ENCODE peak calls at places on chromosomes 1 and 21, in four cellular contexts. L is stimulated activated CD4-positive, alpha-beta T cell treated with anti-CD3 and anti-CD28 coated beads, Interleukin-2, amount 100 ng/mL, for 48 hours; T is iris pigment epithelial cell; F is activated T-cell treated with anti-CD3 and anti-CD28 coated beads for 4 hours. A is an unnamed sample.

GRCh38 chr1:101566883-101567538 is 330.2 kb downstream of the S1PR1 start:
- DNase-seq in L (no peak), T (no peak), F (no peak), A (no peak)

GRCh38 chr21:45562401-45562800 is 20.2 kb upstream of the SLC19A1 start:
- DNase-seq in L (no peak), T (no peak), F (no peak), A (peak; percentile 64)

GRCh38 chr1:2443285-2444137 is 31.1 kb upstream of the PEX10 start:
- DNase-seq in L (peak; percentile 10), T (peak; percentile 16), F (no peak), A (peak; percentile 59)

GRCh38 chr1:239814306-239814881 is 277.3 kb upstream of the FMN2 start:
- DNase-seq in L (peak; percentile 21), T (peak; percentile 88), F (no peak), A (peak; percentile 40)

GRCh38 chr1:86380257-86380861 is 15.8 kb downstream of the ODF2L start:
- DNase-seq in L (no peak), T (peak; percentile 80), F (no peak), A (peak; percentile 77)

GRCh38 chr21:34936874-34937563 is 112.1 kb downstream of the RUNX1 start:
- DNase-seq in L (no peak), T (no peak), F (no peak), A (no peak)

GRCh38 chr1:20602851-20603450 is 14.1 kb downstream of the CDA start:
- DNase-seq in L (no peak), T (peak; percentile 70), F (no peak), A (no peak)

GRCh38 chr1:16434501-16434900 is 2.7 kb downstream of the SPATA21 start:
- DNase-seq in L (no peak), T (peak; percentile 37), F (no peak), A (no peak)